ENCODE peak calls at places on chromosomes 2 and 18, in four cellular contexts. O, I, C and Q are unnamed samples.

GRCh38 chr18:24273596-24273995 is 124.0 kb downstream of the OSBPL1A start:
- DNase-seq in O (no peak), C (no peak), I (no peak), Q (no peak)

GRCh38 chr18:59885579-59886163 is 14.1 kb upstream of the PMAIP1 start:
- DNase-seq in O (no peak), C (peak), I (no peak), Q (no peak)

GRCh38 chr2:147231607-147232006 is 613.2 kb upstream of the ACVR2A start:
- DNase-seq in O (no peak), I (no peak), C (no peak), Q (no peak)

GRCh38 chr2:194166818-194167217 is 1490.2 kb upstream of the SLC39A10 start:
- DNase-seq in I (no peak), O (peak), C (no peak), Q (no peak)

GRCh38 chr2:54967269-54967668 is 83.0 kb downstream of the RTN4 start:
- DNase-seq in O (no peak), I (no peak), C (no peak), Q (no peak)

GRCh38 chr2:36562245-36562644 is 35.7 kb downstream of the FEZ2 start:
- DNase-seq in O (no peak), C (no peak), I (no peak), Q (no peak)

GRCh38 chr2:144477281-144477942 is 42.5 kb downstream of the ZEB2 start:
- DNase-seq in C (no peak), I (no peak), O (no peak), Q (no peak)

GRCh38 chr2:10499275-10499907 is 51.3 kb upstream of the ODC1 start:
- DNase-seq in O (no peak), I (no peak), C (no peak), Q (no peak)

GRCh38 chr2:86249176-86249842 is 50.1 kb downstream of the MRPL35 start:
- DNase-seq in I (peak), C (no peak), O (peak), Q (no peak)

GRCh38 chr18:28267878-28268625 is 91.1 kb upstream of the CDH2 start:
- DNase-seq in O (no peak), I (no peak), C (no peak), Q (no peak)

GRCh38 chr2:179932786-179933185 is 71.4 kb upstream of the ZNF385B start:
- DNase-seq in C (no peak), O (no peak), I (no peak), Q (no peak)

GRCh38 chr18:23437357-23438045 is 15.6 kb upstream of the RIOK3 start:
- DNase-seq in O (peak), I (peak), C (no peak), Q (peak)

GRCh38 chr18:13361422-13361821 is 142.9 kb downstream of the LDLRAD4 start:
- DNase-seq in O (no peak), C (no peak), I (no peak), Q (no peak)

GRCh38 chr2:225367482-225367881 is 32.0 kb upstream of the NYAP2 start:
- DNase-seq in I (no peak), C (no peak), O (no peak), Q (peak)

GRCh38 chr2:24410976-24411375 is 50.6 kb upstream of the ITSN2 start:
- DNase-seq in C (no peak), O (no peak), I (no peak), Q (no peak)

GRCh38 chr2:177783835-177784448 is 288.6 kb downstream of the PDE11A start:
- DNase-seq in C (peak), O (no peak), I (no peak), Q (no peak)

GRCh38 chr18:49241852-49242251 is 218.6 kb downstream of the DYM start:
- DNase-seq in C (no peak), O (no peak), I (no peak), Q (no peak)

GRCh38 chr2:224584111-224584764 is 925 bp downstream of the CUL3 start:
- DNase-seq in I (no peak), C (no peak), O (peak), Q (peak)

GRCh38 chr2:1584691-1585485 is 159.4 kb downstream of the PXDN start:
- DNase-seq in O (no peak), C (no peak), I (no peak), Q (no peak)

GRCh38 chr2:36965751-36966369 is 476 bp downstream of the STRN start:
- DNase-seq in O (peak), I (peak), C (no peak), Q (peak)

GRCh38 chr18:77101410-77102245 is 31.0 kb downstream of the MBP start:
- DNase-seq in O (peak), I (no peak), C (peak), Q (no peak)

GRCh38 chr2:157470321-157470720 is 26.4 kb upstream of the CYTIP start:
- DNase-seq in O (no peak), C (peak), I (no peak), Q (no peak)

GRCh38 chr2:158228943-158229508 is 127.3 kb downstream of the UPP2 start:
- DNase-seq in O (no peak), C (no peak), I (no peak), Q (no peak)

GRCh38 chr2:240259201-240259923 is 118.9 kb upstream of the OTOS start:
- DNase-seq in I (no peak), C (no peak), O (peak), Q (no peak)
- TF ChIP-seq USF1 in I (no peak), C (no peak), O (no peak), Q (no peak)

GRCh38 chr2:67576991-67577390 is 179.9 kb downstream of the ETAA1 start:
- DNase-seq in I (no peak), C (no peak), O (no peak), Q (no peak)

GRCh38 chr2:67571785-67572718 is 174.9 kb downstream of the ETAA1 start:
- DNase-seq in I (no peak), C (no peak), O (no peak), Q (no peak)

GRCh38 chr2:67570626-67571025 is 173.5 kb downstream of the ETAA1 start:
- DNase-seq in I (no peak), O (no peak), C (no peak), Q (no peak)

GRCh38 chr2:67574230-67574629 is 177.1 kb downstream of the ETAA1 start:
- DNase-seq in O (no peak), I (no peak), C (no peak), Q (no peak)

DNA sequence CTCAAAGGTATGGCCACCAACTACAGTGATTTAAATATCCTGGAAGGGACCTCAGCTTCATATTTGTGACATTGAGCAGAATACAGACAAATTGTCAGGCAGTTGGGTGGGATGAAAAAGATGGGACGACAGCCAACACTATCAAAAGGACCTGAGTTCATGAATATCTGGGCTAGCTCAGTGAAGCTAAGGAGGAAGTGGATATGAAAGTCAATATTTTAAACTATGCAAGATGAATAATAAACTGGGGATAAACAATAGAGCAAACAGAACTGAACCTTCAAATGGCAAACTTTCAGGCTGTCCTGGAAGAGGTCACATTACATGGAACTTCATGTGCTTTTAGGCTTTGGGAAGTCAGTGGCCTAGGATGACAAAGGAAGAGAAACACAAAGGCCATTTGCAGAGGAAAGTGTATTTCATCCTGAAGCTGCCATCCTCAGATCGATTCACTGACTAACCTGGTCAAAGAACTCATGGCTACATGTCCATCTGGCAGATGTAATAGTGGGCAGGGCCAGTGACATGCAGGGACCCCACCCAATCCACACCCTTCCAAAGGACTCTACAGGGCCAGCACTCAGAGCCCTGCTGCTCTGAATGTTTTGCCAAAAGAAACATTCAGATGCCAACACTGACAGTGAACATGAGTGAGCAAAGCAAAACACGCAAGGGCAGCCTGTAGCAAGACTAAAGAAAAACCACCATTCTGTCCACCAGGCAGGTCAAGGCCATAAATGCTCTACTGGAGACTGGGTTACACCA is 175.8 kb downstream of the ETAA1 start:
- DNase-seq in O (no peak), C (no peak), I (no peak), Q (no peak)
- TF ChIP-seq USF1 in O (no peak), C (no peak), I (no peak), Q (no peak)

GRCh38 chr2:76202866-76203265 is 492.2 kb upstream of the GCFC2 start:
- DNase-seq in C (no peak), I (no peak), O (no peak), Q (no peak)

GRCh38 chr2:76193098-76193497 is 482.4 kb upstream of the GCFC2 start:
- DNase-seq in C (no peak), I (no peak), O (no peak), Q (no peak)

GRCh38 chr2:76197428-76197827 is 486.7 kb upstream of the GCFC2 start:
- DNase-seq in O (no peak), C (no peak), I (no peak), Q (no peak)

GRCh38 chr2:76194376-76194775 is 483.7 kb upstream of the GCFC2 start:
- DNase-seq in O (no peak), I (no peak), C (no peak), Q (no peak)

DNA sequence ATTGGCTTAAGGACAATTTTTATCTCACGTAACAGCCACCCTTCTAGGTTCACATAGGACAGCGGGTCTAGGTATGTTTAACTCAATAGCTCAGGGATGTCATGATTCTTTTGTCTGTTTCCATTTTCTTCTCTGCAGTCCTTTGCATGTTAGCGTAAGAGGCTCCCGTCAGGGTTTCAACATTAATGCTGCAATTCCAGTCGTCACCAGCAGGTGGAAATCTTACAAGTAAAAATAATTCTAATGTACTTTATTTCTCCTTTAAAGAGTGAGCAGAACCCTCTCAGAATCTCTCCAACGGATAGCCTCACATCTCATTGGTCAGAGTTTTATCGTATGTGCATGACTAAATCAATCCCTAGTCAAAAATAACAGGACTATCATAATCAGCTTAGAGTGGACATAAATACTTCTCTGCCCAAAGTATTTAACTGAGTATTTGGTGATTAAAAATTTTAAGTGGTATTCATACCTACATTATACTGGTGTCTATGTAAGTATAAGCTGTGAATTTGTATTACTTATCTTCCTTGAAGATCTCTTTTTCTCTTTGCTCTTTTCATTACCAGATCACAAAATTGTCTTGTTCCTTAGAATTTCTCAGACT is 487.2 kb upstream of the GCFC2 start:
- DNase-seq in I (peak), C (peak), O (no peak), Q (peak)
- TF ChIP-seq USF1 in I (no peak), C (no peak), O (no peak), Q (no peak)

DNA sequence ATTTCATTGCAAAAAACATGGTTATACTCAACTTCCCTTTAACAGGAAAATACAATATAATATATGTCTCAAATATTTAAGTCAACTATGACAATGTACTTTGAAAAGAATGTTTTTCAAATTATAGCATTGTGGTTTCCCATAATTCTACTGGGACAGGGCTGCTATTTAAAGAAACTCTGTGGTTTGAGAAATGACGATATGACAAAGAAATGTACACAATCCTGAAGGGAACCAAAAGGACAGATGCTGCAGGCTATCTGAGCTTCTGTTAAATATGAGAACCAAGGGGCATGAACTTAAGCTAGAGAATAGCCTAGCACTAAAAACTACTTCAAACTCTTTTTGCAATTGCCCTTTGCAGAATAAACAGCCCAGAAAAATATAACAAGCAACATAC is 415.9 kb downstream of the GRB14 start:
- DNase-seq in I (no peak), O (no peak), C (no peak), Q (no peak)
- TF ChIP-seq USF1 in I (no peak), O (no peak), C (no peak), Q (no peak)

DNA sequence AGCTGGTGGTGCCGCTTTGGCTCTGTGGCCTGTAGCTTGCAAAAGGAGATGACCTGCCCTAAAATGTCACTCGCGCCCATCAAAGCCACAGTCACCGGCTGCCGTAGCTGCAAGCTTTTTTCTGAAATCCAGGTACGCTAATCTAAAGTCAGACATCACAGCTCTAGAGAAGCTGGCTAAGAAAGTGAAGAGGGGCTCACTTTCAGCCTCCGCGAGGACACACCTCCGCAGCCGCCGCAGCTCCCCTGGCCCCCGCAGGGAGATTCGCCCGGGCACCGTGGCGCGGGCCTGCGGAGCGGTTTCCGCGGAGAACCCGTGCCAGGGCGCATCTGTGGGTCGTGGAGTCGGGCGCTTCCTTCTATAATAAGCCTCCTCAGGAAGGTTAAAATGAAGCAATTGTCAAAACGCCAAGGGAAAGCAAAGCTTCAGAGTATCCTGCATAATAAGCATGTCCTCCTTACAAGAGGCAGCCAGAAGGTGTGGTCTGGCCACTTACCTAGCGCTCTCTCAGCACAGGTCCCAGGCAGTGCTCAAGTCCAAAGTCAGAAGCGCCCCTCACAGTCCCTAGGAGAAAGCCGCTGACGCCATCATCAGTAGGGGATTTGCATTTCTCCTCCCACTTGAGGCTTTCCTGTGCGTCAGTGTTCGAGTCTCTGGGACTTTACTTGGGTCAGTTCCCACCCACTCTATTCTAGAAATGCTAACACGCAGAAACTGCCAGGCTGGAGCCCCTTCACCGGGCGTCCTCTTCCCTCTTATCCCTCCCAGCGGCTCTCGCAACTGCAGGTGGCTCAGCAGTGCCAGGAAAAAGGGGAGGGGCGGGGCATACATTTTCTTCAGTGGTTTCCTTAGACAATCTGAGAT is at the start of gene STAT4:
- DNase-seq in I (no peak), O (peak), C (peak), Q (peak)
- TF ChIP-seq USF1 in I (no peak), O (no peak), C (no peak), Q (no peak)

GRCh38 chr2:209663149-209663548 is 108.5 kb upstream of the UNC80 start:
- DNase-seq in I (no peak), C (no peak), O (peak), Q (no peak)
- TF ChIP-seq USF1 in I (no peak), C (no peak), O (no peak), Q (no peak)